ENCODE peak calls at places on chromosomes 1 and 21, in ten cellular contexts. K, Z, B, T, W, P, C, S, F and Q are unnamed samples.
A peak's percentile ranks its signal among the peaks of the same experiment; 100 is the strongest.

GRCh38 chr1:226706664-226707063 is 32.4 kb downstream of the ITPKB start:
- DNase-seq in B (no peak), S (no peak), K (no peak), T (no peak), Z (no peak), F (no peak), P (no peak), W (no peak), C (no peak), Q (no peak)

GRCh38 chr1:27597511-27598216 is 6.3 kb downstream of the AHDC1 start:
- DNase-seq in T (no peak), W (no peak), S (no peak), K (peak; percentile 7), P (no peak), F (no peak), B (no peak), Z (no peak), C (no peak), Q (no peak)

GRCh38 chr21:39099859-39100258 is 83.4 kb downstream of the PSMG1 start:
- DNase-seq in P (no peak), Z (no peak), W (no peak), C (no peak), K (no peak), S (no peak), T (no peak), B (no peak), F (no peak), Q (no peak)

GRCh38 chr1:18965206-18966173 is 9.0 kb upstream of the IFFO2 start:
- DNase-seq in K (no peak), F (peak; percentile 99), S (no peak), W (no peak), Z (peak; percentile 1), P (no peak), T (no peak), B (no peak), C (no peak), Q (no peak)

GRCh38 chr1:204240233-204240632 is 26.4 kb upstream of the GOLT1A start:
- DNase-seq in B (no peak), P (no peak), F (no peak), C (no peak), Z (no peak), T (no peak), W (no peak), S (no peak), K (no peak), Q (no peak)

GRCh38 chr21:14886001-14886400 is 178.8 kb downstream of the NRIP1 start:
- DNase-seq in Z (no peak), F (no peak), S (no peak), P (no peak), W (no peak), K (no peak), C (no peak), T (no peak), B (no peak), Q (no peak)

GRCh38 chr1:9835758-9836631 is 12.2 kb upstream of the CLSTN1 start:
- DNase-seq in B (no peak), K (no peak), P (no peak), F (peak; percentile 80), W (peak; percentile 15), C (no peak), Z (peak; percentile 66), S (no peak), T (no peak), Q (no peak)

GRCh38 chr1:233257786-233258185 is 37.7 kb downstream of the PCNX2 start:
- DNase-seq in B (no peak), K (no peak), F (no peak), P (no peak), W (no peak), Z (no peak), C (no peak), T (no peak), S (no peak), Q (no peak)

GRCh38 chr1:222887127-222887461 is 72.3 kb downstream of the DISP1 start:
- DNase-seq in S (no peak), P (no peak), W (no peak), C (no peak), F (no peak), K (no peak), B (no peak), T (no peak), Z (no peak), Q (no peak)
- H3K36me3 ChIP-seq in S (no peaks in the 10 kb centered on the region), P (no peaks in the 10 kb centered on the region), W (no peaks in the 10 kb centered on the region), C (no peaks in the 10 kb centered on the region), F (no peaks in the 10 kb centered on the region), K (no peaks in the 10 kb centered on the region), B (no peaks in the 10 kb centered on the region), T (no peaks in the 10 kb centered on the region), Z (no peaks in the 10 kb centered on the region), Q (no peaks in the 10 kb centered on the region)

DNA sequence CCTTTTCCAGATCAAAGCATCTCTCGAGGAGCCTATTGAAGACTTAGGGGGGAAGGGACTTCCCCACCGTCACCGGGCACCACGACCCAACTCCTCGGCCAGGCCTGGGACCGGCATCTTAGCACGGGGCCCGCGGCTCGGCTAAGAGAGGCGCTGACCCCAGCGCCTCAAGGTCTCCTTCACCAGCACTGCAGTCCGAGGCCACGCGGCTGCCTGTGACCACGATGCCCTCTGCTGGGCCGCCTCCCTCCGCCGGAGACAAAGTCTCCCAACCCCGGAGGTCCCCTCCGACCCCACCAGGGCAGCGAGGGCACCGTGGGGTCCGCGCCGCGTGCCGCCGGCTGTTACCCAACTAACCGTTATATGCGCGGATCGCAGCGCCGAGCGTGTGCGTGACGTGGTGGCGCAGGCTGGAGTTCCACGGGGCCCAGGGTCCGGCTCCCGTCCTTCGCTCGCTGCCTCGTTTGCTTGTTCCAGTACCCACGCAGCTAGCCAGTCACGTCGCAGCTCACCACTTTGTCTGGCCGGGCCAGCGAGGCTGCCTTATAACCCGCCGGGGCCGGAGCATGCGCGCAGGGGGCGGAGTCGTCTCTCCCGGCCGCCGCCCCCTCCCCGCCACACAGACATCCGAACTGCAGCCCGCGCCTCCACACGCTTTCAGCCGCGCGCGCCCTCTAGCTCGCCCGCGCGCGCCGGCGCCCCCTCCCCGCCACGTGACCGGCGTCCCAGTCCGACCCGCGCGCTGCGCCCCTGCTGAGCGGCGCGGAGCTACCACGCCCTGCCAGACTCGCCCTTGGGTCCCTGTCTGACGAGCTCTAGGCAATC is at the start of gene SLC16A1:
- DNase-seq in K (peak; percentile 95), B (peak; percentile 95), T (peak; percentile 94), S (peak; percentile 95), W (peak; percentile 96), C (peak; percentile 88), F (peak; percentile 93), P (peak; percentile 80), Z (peak; percentile 92), Q (peak; percentile 94)
- H3K4me3 ChIP-seq in K (peak within 1 kb of the TSS; percentile 77), B (peak within 1 kb of the TSS; percentile 81), T (peak within 1 kb of the TSS; percentile 88), S (peak within 1 kb of the TSS; percentile 34), W (peak within 1 kb of the TSS; percentile 99), C (peak within 1 kb of the TSS; percentile 83), F (peak within 1 kb of the TSS; percentile 97), P (peak within 1 kb of the TSS; percentile 71), Z (peak within 1 kb of the TSS; percentile 74), Q (peak within 1 kb of the TSS; percentile 69)

DNA sequence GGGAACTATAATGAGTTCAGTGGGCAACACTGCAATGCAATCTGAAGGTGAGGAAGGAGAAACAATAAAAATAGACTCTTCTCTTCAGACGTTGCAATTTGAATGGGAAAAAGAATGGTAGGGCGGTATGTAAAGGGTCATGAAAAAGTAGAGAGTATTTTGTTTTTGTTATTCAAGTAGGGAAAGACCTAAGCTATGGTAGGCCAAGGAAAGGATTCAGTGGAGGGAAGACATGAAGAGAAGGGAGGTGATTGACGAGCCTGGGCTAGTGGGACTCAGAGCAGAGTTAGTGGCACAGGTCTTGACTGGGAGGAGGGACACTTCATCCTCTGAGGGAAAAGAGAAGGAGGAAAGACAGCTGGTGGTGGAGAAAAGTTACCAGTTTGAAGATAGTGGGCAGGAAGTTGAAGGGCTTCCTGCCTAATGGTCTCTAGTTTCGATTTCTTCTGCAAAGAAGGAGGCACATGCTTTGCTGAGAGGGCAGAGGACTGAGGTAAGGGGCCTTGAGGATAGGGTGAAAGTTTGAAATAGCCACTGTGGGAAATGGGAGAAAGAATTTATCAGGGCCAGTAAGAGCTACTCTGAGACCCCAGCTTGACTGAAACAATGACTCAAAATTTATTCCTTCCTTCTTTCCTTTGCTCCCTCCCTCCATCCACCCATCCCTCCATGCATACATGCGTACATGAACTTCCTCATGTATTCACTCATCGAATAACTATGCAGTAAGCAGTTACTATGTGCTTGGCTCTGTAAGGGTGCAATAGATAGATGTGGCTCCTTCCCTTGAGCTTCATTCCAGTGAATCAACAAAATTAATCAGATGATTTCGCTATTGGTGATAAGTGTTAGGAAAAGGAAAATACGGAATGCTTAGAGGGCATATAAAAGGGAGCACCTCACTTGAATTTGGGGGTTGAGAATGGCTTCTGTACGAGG is 4.2 kb downstream of the CD48 start:
- DNase-seq in W (no peak), S (no peak), P (no peak), F (no peak), T (peak; percentile 69), B (no peak), K (no peak), C (no peak), Z (no peak), Q (no peak)
- H3K27ac ChIP-seq in W (no peak overlapping the region), S (no peak overlapping the region), P (no peak overlapping the region), F (no peak overlapping the region), T (peak overlapping the region; percentile 98), B (no peak overlapping the region), K (no peak overlapping the region), C (peak overlapping the region; percentile 21), Z (peak overlapping the region; percentile 88), Q (peak overlapping the region; percentile 88)

GRCh38 chr1:36320291-36320758 is 3.1 kb downstream of the EVA1B start:
- DNase-seq in F (no peak), S (no peak), W (no peak), B (no peak), K (no peak), P (no peak), C (no peak), Z (no peak), T (no peak), Q (no peak)

GRCh38 chr1:36322786-36323635 is 434 bp downstream of the EVA1B start:
- DNase-seq in F (peak; percentile 69), B (peak; percentile 64), K (peak; percentile 60), C (peak; percentile 34), T (no peak), W (peak; percentile 44), P (no peak), S (peak; percentile 61), Z (peak; percentile 63), Q (peak; percentile 90)

GRCh38 chr1:36322085-36322785 is 1.2 kb downstream of the EVA1B start:
- DNase-seq in T (no peak), K (no peak), F (peak; percentile 51), B (no peak), P (no peak), Z (no peak), S (no peak), C (no peak), W (no peak), Q (no peak)

GRCh38 chr1:36320767-36321118 is 2.7 kb downstream of the EVA1B start:
- DNase-seq in W (no peak), Z (no peak), P (no peak), C (no peak), K (no peak), S (no peak), B (no peak), F (no peak), T (no peak), Q (no peak)

DNA sequence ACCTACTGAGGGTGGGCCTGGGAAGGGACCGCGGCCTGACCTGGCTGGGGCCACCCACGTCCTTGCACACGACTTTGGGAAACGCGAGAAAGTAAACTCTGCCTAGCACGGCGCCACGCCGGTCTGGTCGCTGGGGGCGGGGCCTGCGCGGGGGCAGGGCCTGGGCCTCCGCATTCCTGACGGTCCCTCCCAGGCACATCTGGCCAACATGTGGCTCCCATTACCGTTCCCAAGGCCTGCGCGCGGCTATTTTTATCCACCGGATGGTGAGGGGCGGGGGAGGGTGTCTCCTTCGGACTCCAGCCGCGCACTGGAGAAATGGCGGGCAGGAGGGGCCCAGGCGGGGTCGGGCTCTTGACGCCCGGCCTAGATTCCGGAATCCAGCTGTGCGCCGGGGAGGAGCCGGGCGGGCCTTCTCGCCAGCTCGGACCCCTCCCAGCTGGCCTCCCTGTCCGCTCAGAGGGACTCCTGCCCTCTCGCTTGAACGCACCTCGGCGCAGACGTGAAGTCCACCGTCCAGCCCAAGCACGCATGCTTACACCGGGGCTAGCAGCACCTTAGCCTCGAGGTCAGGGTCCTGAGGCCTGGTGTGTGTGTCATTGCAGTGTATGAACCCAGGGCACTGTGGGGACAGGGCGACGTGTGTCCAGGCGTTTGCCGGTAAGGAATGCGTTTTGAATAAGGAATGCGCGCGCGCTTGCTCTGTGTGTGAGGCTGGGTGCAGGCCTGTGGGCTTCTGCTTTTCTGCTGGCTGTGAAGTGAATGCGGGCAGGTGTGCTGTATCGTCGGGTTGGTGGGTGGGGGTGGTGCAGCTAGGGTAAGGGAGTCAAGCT is 2.1 kb downstream of the EVA1B start:
- DNase-seq in Z (peak; percentile 67), P (no peak), W (no peak), S (peak; percentile 84), T (no peak), B (peak; percentile 75), F (peak; percentile 96), K (peak; percentile 84), C (peak; percentile 60), Q (peak; percentile 91)
- H3K36me3 ChIP-seq in Z (no peaks in the 10 kb centered on the region), P (no peaks in the 10 kb centered on the region), W (peaks cover 5% of the 10 kb centered on the region), S (peaks cover 6% of the 10 kb centered on the region), T (no peaks in the 10 kb centered on the region), B (no peaks in the 10 kb centered on the region), F (no peaks in the 10 kb centered on the region), K (no peaks in the 10 kb centered on the region), C (no peaks in the 10 kb centered on the region), Q (peaks cover 4% of the 10 kb centered on the region)